ENCODE peak calls at places on chromosomes 7 and 10, in eight cellular contexts. W is DMS153; A is A172; Y is NCI-H345; V is progenitor cell of endocrine pancreas; I is body of pancreas; U is H54; M is stimulated activated naive B cell treated with anti-CD40 and anti-IgM and Interleukin-4, amounts not matched to agents 10 μg/mL and 1 μg/mL and 100 μg/mL, for 72 hours. F is an unnamed sample.

GRCh38 chr7:151816562-151817314 is 60.2 kb downstream of the PRKAG2 start:
- DNase-seq in Y (no peak), A (no peak), I (no peak), V (no peak), U (no peak), W (no peak), M (no peak), F (no peak)

GRCh38 chr10:35027567-35027966 is 62.6 kb downstream of the CUL2 start:
- DNase-seq in V (no peak), I (no peak), A (peak), U (no peak), W (no peak), M (no peak), Y (no peak), F (no peak)

GRCh38 chr7:50644586-50644985 is 79.4 kb upstream of the DDC start:
- DNase-seq in I (no peak), U (no peak), M (no peak), A (no peak), W (no peak), V (no peak), Y (no peak), F (no peak)

GRCh38 chr10:7407368-7408002 is 3.3 kb downstream of the SFMBT2 start:
- DNase-seq in W (no peak), M (no peak), V (no peak), I (peak), U (no peak), A (no peak), Y (no peak), F (no peak)

GRCh38 chr10:69215405-69216176 is 4.5 kb upstream of the HKDC1 start:
- DNase-seq in U (no peak), M (no peak), W (no peak), V (no peak), A (peak), Y (no peak), I (no peak), F (no peak)

GRCh38 chr10:35336921-35337741 is 822 bp downstream of the CCNY start:
- DNase-seq in A (peak), W (no peak), Y (no peak), I (peak), U (no peak), V (peak), M (peak), F (no peak)

GRCh38 chr10:6151087-6151977 is 51.4 kb upstream of the PFKFB3 start:
- DNase-seq in I (peak), Y (no peak), W (no peak), U (no peak), M (no peak), V (peak), A (no peak), F (no peak)

GRCh38 chr10:70122742-70123141 is 9.9 kb downstream of the AIFM2 start:
- DNase-seq in M (no peak), V (no peak), A (no peak), U (no peak), W (no peak), I (no peak), Y (no peak), F (no peak)

GRCh38 chr7:42915356-42915755 is 3.5 kb upstream of the C7orf25 start:
- DNase-seq in Y (no peak), I (no peak), M (no peak), W (no peak), A (no peak), V (no peak), U (no peak), F (no peak)

GRCh38 chr10:17808971-17809841 is at the start of gene MRC1:
- DNase-seq in W (no peak), M (no peak), A (no peak), U (no peak), I (no peak), Y (no peak), V (no peak), F (no peak)

GRCh38 chr10:106107711-106108110 is 1056.8 kb downstream of the SORCS1 start:
- DNase-seq in Y (no peak), I (no peak), A (no peak), V (no peak), W (no peak), M (no peak), U (no peak), F (no peak)

GRCh38 chr10:15112657-15113056 is 15.5 kb downstream of the RPP38 start:
- DNase-seq in A (no peak), I (no peak), Y (no peak), V (no peak), U (no peak), W (no peak), M (no peak), F (no peak)

GRCh38 chr7:136887317-136887716 is 18.9 kb downstream of the CHRM2 start:
- DNase-seq in Y (no peak), W (no peak), M (no peak), I (no peak), A (no peak), V (no peak), U (no peak), F (no peak)

F was measured in AG09319.